ENCODE peak calls at places on chromosomes 3 and 15, in five cellular contexts. H, A, R, J and U are unnamed samples.

GRCh38 chr15:51625236-51625635 is 2.7 kb upstream of the DMXL2 start:
- DNase-seq in H (no peak), A (no peak), R (no peak), J (no peak), U (no peak)

GRCh38 chr3:4825572-4826236 is 153.5 kb upstream of the BHLHE40 start:
- DNase-seq in H (no peak), A (no peak), R (peak; percentile 54), J (no peak), U (no peak)

GRCh38 chr3:169305460-169305859 is 358.1 kb downstream of the MECOM start:
- DNase-seq in H (no peak), A (no peak), R (peak; percentile 71), J (no peak), U (no peak)

GRCh38 chr3:125202197-125202596 is 10.4 kb downstream of the SLC12A8 start:
- DNase-seq in H (no peak), A (no peak), R (no peak), J (no peak), U (no peak)

GRCh38 chr3:46488735-46489361 is 8.9 kb upstream of the RTP3 start:
- DNase-seq in H (peak; percentile 81), A (peak; percentile 90), R (peak; percentile 97), J (peak; percentile 93), U (peak; percentile 80)

GRCh38 chr3:130971208-130971607 is 55.4 kb downstream of the ASTE1 start:
- DNase-seq in H (no peak), A (no peak), R (no peak), J (no peak), U (no peak)

GRCh38 chr15:89494941-89495637 is 1.3 kb downstream of the RHCG start:
- DNase-seq in H (no peak), A (no peak), R (no peak), J (no peak), U (no peak)

GRCh38 chr3:72154391-72155300 is 369.7 kb upstream of the PROK2 start:
- DNase-seq in H (no peak), A (no peak), R (no peak), J (no peak), U (no peak)

GRCh38 chr3:7707192-7707591 is 794.4 kb upstream of the LMCD1 start:
- DNase-seq in H (no peak), A (no peak), R (no peak), J (no peak), U (no peak)

GRCh38 chr15:45402955-45403892 is 24.9 kb upstream of the GATM start:
- DNase-seq in H (peak; percentile 3), A (peak; percentile 26), R (peak; percentile 57), J (no peak), U (peak; percentile 11)

GRCh38 chr3:44568561-44568960 is 13.6 kb downstream of the ZKSCAN7 start:
- DNase-seq in H (no peak), A (no peak), R (no peak), J (no peak), U (no peak)

GRCh38 chr3:16916840-16917239 is 32.1 kb downstream of the PLCL2 start:
- DNase-seq in H (no peak), A (no peak), R (no peak), J (no peak), U (no peak)

GRCh38 chr15:48191574-48192225 is at the start of gene CTXN2:
- DNase-seq in H (no peak), A (no peak), R (no peak), J (no peak), U (no peak)

GRCh38 chr3:8882171-8882593 is 81.1 kb downstream of the RAD18 start:
- DNase-seq in H (no peak), A (no peak), R (no peak), J (no peak), U (no peak)

GRCh38 chr3:189941679-189942078 is 179.0 kb downstream of the P3H2 start:
- DNase-seq in H (no peak), A (no peak), R (peak; percentile 38), J (no peak), U (no peak)

GRCh38 chr3:78139166-78139565 is 1099.3 kb downstream of the ROBO2 start:
- DNase-seq in H (no peak), A (no peak), R (no peak), J (no peak), U (no peak)

GRCh38 chr15:68608206-68608843 is 29.5 kb downstream of the CORO2B start:
- DNase-seq in H (no peak), A (no peak), R (peak; percentile 63), J (peak; percentile 77), U (no peak)

GRCh38 chr3:8767667-8768363 is 1.6 kb downstream of the OXTR start:
- DNase-seq in H (no peak), A (no peak), R (peak; percentile 41), J (no peak), U (no peak)

GRCh38 chr3:147945968-147946519 is 536.9 kb downstream of the ZIC1 start:
- DNase-seq in H (no peak), A (no peak), R (peak; percentile 53), J (peak; percentile 48), U (no peak)

GRCh38 chr15:75659928-75660645 is 12.4 kb downstream of the SNX33 start:
- DNase-seq in H (no peak), A (no peak), R (no peak), J (no peak), U (no peak)

GRCh38 chr3:133254151-133254550 is 145.7 kb upstream of the BFSP2 start:
- DNase-seq in H (no peak), A (no peak), R (no peak), J (no peak), U (no peak)

GRCh38 chr3:45387636-45388348 is 584 bp upstream of the LARS2 start:
- DNase-seq in H (peak; percentile 4), A (no peak), R (no peak), J (no peak), U (no peak)

GRCh38 chr15:27039163-27039562 is 68.2 kb downstream of the GABRG3 start:
- DNase-seq in H (no peak), A (no peak), R (no peak), J (no peak), U (no peak)

GRCh38 chr3:131350506-131350905 is 31.1 kb upstream of the NUDT16 start:
- DNase-seq in H (no peak), A (no peak), R (no peak), J (no peak), U (no peak)

DNA sequence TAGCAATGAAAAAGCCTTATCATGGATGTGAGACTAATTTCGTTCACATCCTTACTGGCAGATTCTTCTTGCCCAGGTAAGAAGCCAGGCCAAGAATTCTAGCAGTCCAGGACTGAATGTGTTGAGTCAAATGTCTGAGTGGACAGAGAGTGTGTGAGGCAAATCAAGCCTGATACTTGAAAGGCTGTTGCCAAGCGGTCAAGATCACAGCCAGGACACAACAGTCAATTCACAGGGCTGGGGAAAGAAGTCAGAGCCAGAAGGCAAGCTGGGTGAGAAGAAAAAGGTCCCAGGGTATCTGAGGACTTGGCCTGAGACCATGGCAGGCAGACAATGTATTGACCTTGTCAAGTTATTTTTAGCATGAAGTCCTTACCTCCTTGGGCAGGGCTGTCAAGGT is 301.3 kb downstream of the ZNF385D start:
- DNase-seq in H (no peak), A (no peak), R (no peak), J (no peak), U (no peak)
- H3K9me3 ChIP-seq in H (no peaks in the 10 kb centered on the region), A (no peaks in the 10 kb centered on the region), R (no peaks in the 10 kb centered on the region), J (no peaks in the 10 kb centered on the region), U (peaks cover 2% of the 10 kb centered on the region)

GRCh38 chr3:98109789-98110188 is 20.7 kb upstream of the OR5H1 start:
- DNase-seq in H (no peak), A (peak; percentile 45), R (no peak), J (no peak), U (no peak)
- H3K9me3 ChIP-seq in H (no peaks in the 10 kb centered on the region), A (no peaks in the 10 kb centered on the region), R (no peaks in the 10 kb centered on the region), J (no peaks in the 10 kb centered on the region), U (no peaks in the 10 kb centered on the region)

GRCh38 chr3:31653464-31653863 is 120.7 kb downstream of the STT3B start:
- DNase-seq in H (no peak), A (no peak), R (no peak), J (no peak), U (no peak)
- H3K9me3 ChIP-seq in H (peaks cover 54% of the 10 kb centered on the region), A (no peaks in the 10 kb centered on the region), R (peaks cover 52% of the 10 kb centered on the region), J (no peaks in the 10 kb centered on the region), U (peaks cover 34% of the 10 kb centered on the region)

GRCh38 chr3:99846472-99846871 is 28.8 kb downstream of the CMSS1 start:
- DNase-seq in H (no peak), A (no peak), R (no peak), J (no peak), U (no peak)

GRCh38 chr3:99845335-99845734 is 27.7 kb downstream of the CMSS1 start:
- DNase-seq in H (no peak), A (no peak), R (no peak), J (no peak), U (no peak)

GRCh38 chr3:99842826-99843589 is 25.3 kb downstream of the CMSS1 start:
- DNase-seq in H (no peak), A (peak; percentile 60), R (no peak), J (no peak), U (no peak)

GRCh38 chr3:99845999-99846398 is 28.3 kb downstream of the CMSS1 start:
- DNase-seq in H (no peak), A (no peak), R (no peak), J (no peak), U (no peak)

GRCh38 chr3:99843590-99844260 is 26.1 kb downstream of the CMSS1 start:
- DNase-seq in H (no peak), A (no peak), R (peak; percentile 42), J (no peak), U (no peak)
- H3K9me3 ChIP-seq in H (no peaks in the 10 kb centered on the region), A (no peaks in the 10 kb centered on the region), R (no peaks in the 10 kb centered on the region), J (no peaks in the 10 kb centered on the region), U (no peaks in the 10 kb centered on the region)

DNA sequence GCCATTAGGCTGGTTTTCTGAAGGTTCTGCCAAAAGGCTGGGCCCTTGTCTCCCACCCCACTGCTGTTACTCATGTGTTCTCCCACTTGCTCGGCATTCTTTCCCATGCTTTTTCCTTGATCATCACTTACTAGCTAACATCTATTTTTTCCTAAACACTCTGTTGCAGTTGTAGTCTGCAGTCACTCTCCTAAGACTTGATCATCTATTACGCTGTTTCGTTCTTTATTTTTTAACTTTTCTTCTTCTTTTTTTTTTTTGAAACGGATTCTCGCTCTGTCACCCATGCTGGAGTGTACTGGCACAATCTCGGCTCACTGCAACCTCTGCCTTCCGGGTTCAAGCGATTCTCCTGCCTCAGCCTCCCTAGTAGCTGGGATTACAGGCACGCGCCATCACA is 176.3 kb downstream of the IGF1R start:
- DNase-seq in H (no peak), A (no peak), R (no peak), J (no peak), U (no peak)
- H3K9me3 ChIP-seq in H (no peaks in the 10 kb centered on the region), A (peaks cover 3% of the 10 kb centered on the region), R (no peaks in the 10 kb centered on the region), J (no peaks in the 10 kb centered on the region), U (peaks cover 8% of the 10 kb centered on the region)

GRCh38 chr15:46855388-46855787 is 861.9 kb upstream of the SEMA6D start:
- DNase-seq in H (no peak), A (no peak), R (no peak), J (no peak), U (no peak)
- H3K9me3 ChIP-seq in H (no peaks in the 10 kb centered on the region), A (peaks cover 2% of the 10 kb centered on the region), R (no peaks in the 10 kb centered on the region), J (no peaks in the 10 kb centered on the region), U (no peaks in the 10 kb centered on the region)

GRCh38 chr3:104578558-104578957 is 788.2 kb upstream of the ALCAM start:
- DNase-seq in H (no peak), A (no peak), R (no peak), J (no peak), U (no peak)

GRCh38 chr3:104575631-104576030 is 791.1 kb upstream of the ALCAM start:
- DNase-seq in H (no peak), A (no peak), R (no peak), J (no peak), U (no peak)
- H3K9me3 ChIP-seq in H (peaks cover 16% of the 10 kb centered on the region), A (no peaks in the 10 kb centered on the region), R (peaks cover 28% of the 10 kb centered on the region), J (no peaks in the 10 kb centered on the region), U (no peaks in the 10 kb centered on the region)

GRCh38 chr3:43015572-43016512 is 36.7 kb downstream of the GASK1A start:
- DNase-seq in H (peak; percentile 26), A (no peak), R (no peak), J (no peak), U (no peak)
- H3K9me3 ChIP-seq in H (peaks cover 63% of the 10 kb centered on the region), A (no peaks in the 10 kb centered on the region), R (no peaks in the 10 kb centered on the region), J (no peaks in the 10 kb centered on the region), U (peaks cover 12% of the 10 kb centered on the region)